ENCODE peak calls at places on chromosomes 1 and 21, in eight cellular contexts. One of them, this sample, is unnamed.

GRCh38 chr1:38015978-38016640 is 3.6 kb downstream of the UTP11 start:
- DNase-seq in Caco-2: no peak
- DNase-seq in germinal center: no peak
- DNase-seq in ovary: no peak
- DNase-seq in omental fat pad: no peak
- DNase-seq in Calu3: no peak
- DNase-seq in prostate gland: no peak
- DNase-seq in putamen: no peak
- DNase-seq in this sample: no peak

GRCh38 chr1:31764307-31765040 is at the start of gene ADGRB2:
- DNase-seq in ovary: peak
- DNase-seq in Caco-2: peak
- DNase-seq in putamen: peak
- DNase-seq in prostate gland: no peak
- DNase-seq in germinal center: peak
- DNase-seq in Calu3: peak
- DNase-seq in omental fat pad: no peak
- DNase-seq in this sample: no peak

GRCh38 chr1:27203946-27204345 is 30.5 kb upstream of the WDTC1 start:
- DNase-seq in Caco-2: no peak
- DNase-seq in ovary: no peak
- DNase-seq in putamen: no peak
- DNase-seq in prostate gland: no peak
- DNase-seq in Calu3: no peak
- DNase-seq in omental fat pad: no peak
- DNase-seq in germinal center: no peak
- DNase-seq in this sample: no peak

GRCh38 chr1:153777648-153778047 is 2.4 kb downstream of the SLC27A3 start:
- DNase-seq in prostate gland: no peak
- DNase-seq in putamen: no peak
- DNase-seq in Caco-2: no peak
- DNase-seq in omental fat pad: no peak
- DNase-seq in ovary: peak
- DNase-seq in Calu3: no peak
- DNase-seq in germinal center: no peak
- DNase-seq in this sample: no peak

GRCh38 chr1:98048234-98048633 is 127.4 kb upstream of the DPYD start:
- DNase-seq in omental fat pad: peak
- DNase-seq in prostate gland: peak
- DNase-seq in putamen: peak
- DNase-seq in Caco-2: peak
- DNase-seq in Calu3: peak
- DNase-seq in ovary: peak
- DNase-seq in germinal center: peak
- DNase-seq in this sample: peak

GRCh38 chr1:199272690-199273089 is 633.9 kb downstream of the PTPRC start:
- DNase-seq in ovary: no peak
- DNase-seq in omental fat pad: no peak
- DNase-seq in putamen: no peak
- DNase-seq in Caco-2: no peak
- DNase-seq in germinal center: no peak
- DNase-seq in prostate gland: no peak
- DNase-seq in Calu3: peak
- DNase-seq in this sample: no peak

GRCh38 chr21:42676799-42677198 is 23.4 kb downstream of the PDE9A start:
- DNase-seq in ovary: no peak
- DNase-seq in germinal center: no peak
- DNase-seq in Calu3: no peak
- DNase-seq in omental fat pad: no peak
- DNase-seq in putamen: no peak
- DNase-seq in Caco-2: no peak
- DNase-seq in prostate gland: no peak
- DNase-seq in this sample: no peak

GRCh38 chr1:226541631-226542622 is 6.6 kb upstream of the STUM start:
- DNase-seq in ovary: peak
- DNase-seq in Caco-2: no peak
- DNase-seq in prostate gland: no peak
- DNase-seq in putamen: no peak
- DNase-seq in germinal center: no peak
- DNase-seq in omental fat pad: no peak
- DNase-seq in Calu3: no peak
- DNase-seq in this sample: no peak

GRCh38 chr1:229714964-229715603 is 89.0 kb downstream of the URB2 start:
- DNase-seq in Calu3: peak
- DNase-seq in Caco-2: peak
- DNase-seq in germinal center: peak
- DNase-seq in prostate gland: peak
- DNase-seq in omental fat pad: no peak
- DNase-seq in ovary: no peak
- DNase-seq in putamen: no peak
- DNase-seq in this sample: no peak